ENCODE peak calls at places on chromosome 14, in eight cellular contexts. One of them, this sample, is unnamed.

GRCh38 chr14:71933026-71933587 is 878 bp downstream of the RGS6 start:
- DNase-seq in fibroblast of lung: peak
- DNase-seq in tibial artery: no peak
- DNase-seq in H9: peak
- DNase-seq in heart right ventricle: no peak
- DNase-seq in brain microvascular endothelial cell: no peak
- DNase-seq in bronchial epithelial cell: peak
- DNase-seq in MM.1S: no peak
- DNase-seq in this sample: no peak

GRCh38 chr14:24426912-24427536 is 2.4 kb downstream of the CBLN3 start:
- DNase-seq in fibroblast of lung: no peak
- DNase-seq in tibial artery: no peak
- DNase-seq in H9: peak
- DNase-seq in heart right ventricle: no peak
- DNase-seq in brain microvascular endothelial cell: no peak
- DNase-seq in bronchial epithelial cell: peak
- DNase-seq in MM.1S: no peak
- DNase-seq in this sample: no peak

GRCh38 chr14:68634346-68634745 is 158.5 kb downstream of the ZFP36L1 start:
- DNase-seq in fibroblast of lung: no peak
- DNase-seq in tibial artery: no peak
- DNase-seq in H9: peak
- DNase-seq in heart right ventricle: no peak
- DNase-seq in brain microvascular endothelial cell: no peak
- DNase-seq in bronchial epithelial cell: no peak
- DNase-seq in MM.1S: no peak
- DNase-seq in this sample: no peak

GRCh38 chr14:23141706-23142467 is 22.8 kb upstream of the CEBPE start:
- DNase-seq in fibroblast of lung: peak
- DNase-seq in tibial artery: peak
- DNase-seq in H9: no peak
- DNase-seq in heart right ventricle: peak
- DNase-seq in brain microvascular endothelial cell: peak
- DNase-seq in bronchial epithelial cell: peak
- DNase-seq in MM.1S: no peak
- DNase-seq in this sample: no peak

GRCh38 chr14:104782086-104782822 is 13.3 kb downstream of the AKT1 start:
- DNase-seq in fibroblast of lung: no peak
- DNase-seq in tibial artery: no peak
- DNase-seq in H9: no peak
- DNase-seq in heart right ventricle: no peak
- DNase-seq in brain microvascular endothelial cell: no peak
- DNase-seq in bronchial epithelial cell: no peak
- DNase-seq in MM.1S: no peak
- DNase-seq in this sample: no peak

GRCh38 chr14:35346738-35347322 is 54.6 kb downstream of the PSMA6 start:
- DNase-seq in fibroblast of lung: no peak
- DNase-seq in tibial artery: no peak
- DNase-seq in H9: peak
- DNase-seq in heart right ventricle: no peak
- DNase-seq in brain microvascular endothelial cell: no peak
- DNase-seq in bronchial epithelial cell: no peak
- DNase-seq in MM.1S: no peak
- DNase-seq in this sample: no peak

GRCh38 chr14:23437142-23438129 is 2.0 kb upstream of the MYH7 start:
- DNase-seq in fibroblast of lung: no peak
- DNase-seq in tibial artery: no peak
- DNase-seq in H9: peak
- DNase-seq in heart right ventricle: no peak
- DNase-seq in brain microvascular endothelial cell: no peak
- DNase-seq in bronchial epithelial cell: no peak
- DNase-seq in MM.1S: no peak
- DNase-seq in this sample: no peak

GRCh38 chr14:35385042-35385839 is 19.3 kb downstream of the NFKBIA start:
- DNase-seq in fibroblast of lung: peak
- DNase-seq in tibial artery: peak
- DNase-seq in H9: no peak
- DNase-seq in heart right ventricle: peak
- DNase-seq in brain microvascular endothelial cell: peak
- DNase-seq in bronchial epithelial cell: peak
- DNase-seq in MM.1S: no peak
- DNase-seq in this sample: no peak

GRCh38 chr14:100865682-100866591 is 37.6 kb downstream of the RTL1 start:
- DNase-seq in fibroblast of lung: no peak
- DNase-seq in tibial artery: no peak
- DNase-seq in H9: no peak
- DNase-seq in heart right ventricle: no peak
- DNase-seq in brain microvascular endothelial cell: no peak
- DNase-seq in bronchial epithelial cell: no peak
- DNase-seq in MM.1S: no peak
- DNase-seq in this sample: no peak

GRCh38 chr14:104639889-104640548 is 35.4 kb upstream of the TMEM179 start:
- DNase-seq in fibroblast of lung: peak
- DNase-seq in tibial artery: peak
- DNase-seq in H9: peak
- DNase-seq in heart right ventricle: peak
- DNase-seq in brain microvascular endothelial cell: peak
- DNase-seq in bronchial epithelial cell: peak
- DNase-seq in MM.1S: peak
- DNase-seq in this sample: peak

GRCh38 chr14:62253931-62254330 is 491.7 kb downstream of the SNAPC1 start:
- DNase-seq in fibroblast of lung: no peak
- DNase-seq in tibial artery: no peak
- DNase-seq in H9: no peak
- DNase-seq in heart right ventricle: no peak
- DNase-seq in brain microvascular endothelial cell: no peak
- DNase-seq in bronchial epithelial cell: no peak
- DNase-seq in MM.1S: no peak
- DNase-seq in this sample: no peak

GRCh38 chr14:101471723-101472517 is 89.4 kb upstream of the DIO3 start:
- DNase-seq in fibroblast of lung: no peak
- DNase-seq in tibial artery: no peak
- DNase-seq in H9: no peak
- DNase-seq in heart right ventricle: no peak
- DNase-seq in brain microvascular endothelial cell: no peak
- DNase-seq in bronchial epithelial cell: no peak
- DNase-seq in MM.1S: no peak
- DNase-seq in this sample: no peak

GRCh38 chr14:57747036-57747435 is 118.9 kb downstream of the SLC35F4 start:
- DNase-seq in fibroblast of lung: peak
- DNase-seq in tibial artery: no peak
- DNase-seq in H9: no peak
- DNase-seq in heart right ventricle: no peak
- DNase-seq in brain microvascular endothelial cell: no peak
- DNase-seq in bronchial epithelial cell: peak
- DNase-seq in MM.1S: no peak
- DNase-seq in this sample: no peak

GRCh38 chr14:68589447-68590232 is 203.2 kb downstream of the ZFP36L1 start:
- DNase-seq in fibroblast of lung: peak
- DNase-seq in tibial artery: peak
- DNase-seq in H9: no peak
- DNase-seq in heart right ventricle: peak
- DNase-seq in brain microvascular endothelial cell: no peak
- DNase-seq in bronchial epithelial cell: no peak
- DNase-seq in MM.1S: no peak
- DNase-seq in this sample: no peak

GRCh38 chr14:103528512-103529382 is at the start of gene TRMT61A:
- DNase-seq in fibroblast of lung: peak
- DNase-seq in tibial artery: peak
- DNase-seq in H9: peak
- DNase-seq in heart right ventricle: peak
- DNase-seq in brain microvascular endothelial cell: peak
- DNase-seq in bronchial epithelial cell: peak
- DNase-seq in MM.1S: peak
- DNase-seq in this sample: peak

GRCh38 chr14:71638523-71639196 is 293.6 kb upstream of the RGS6 start:
- DNase-seq in fibroblast of lung: no peak
- DNase-seq in tibial artery: no peak
- DNase-seq in H9: no peak
- DNase-seq in heart right ventricle: no peak
- DNase-seq in brain microvascular endothelial cell: no peak
- DNase-seq in bronchial epithelial cell: peak
- DNase-seq in MM.1S: no peak
- DNase-seq in this sample: no peak

GRCh38 chr14:103696466-103697071 is 18.7 kb downstream of the XRCC3 start:
- DNase-seq in fibroblast of lung: peak
- DNase-seq in tibial artery: no peak
- DNase-seq in H9: no peak
- DNase-seq in heart right ventricle: peak
- DNase-seq in brain microvascular endothelial cell: peak
- DNase-seq in bronchial epithelial cell: no peak
- DNase-seq in MM.1S: no peak
- DNase-seq in this sample: no peak

GRCh38 chr14:65360144-65360784 is 52.3 kb upstream of the FUT8 start:
- DNase-seq in fibroblast of lung: peak
- DNase-seq in tibial artery: no peak
- DNase-seq in H9: no peak
- DNase-seq in heart right ventricle: no peak
- DNase-seq in brain microvascular endothelial cell: no peak
- DNase-seq in bronchial epithelial cell: no peak
- DNase-seq in MM.1S: no peak
- DNase-seq in this sample: no peak

GRCh38 chr14:87030182-87030581 is 962.8 kb downstream of the GALC start:
- DNase-seq in fibroblast of lung: no peak
- DNase-seq in tibial artery: no peak
- DNase-seq in H9: no peak
- DNase-seq in heart right ventricle: no peak
- DNase-seq in brain microvascular endothelial cell: no peak
- DNase-seq in bronchial epithelial cell: peak
- DNase-seq in MM.1S: no peak
- DNase-seq in this sample: no peak

GRCh38 chr14:93263416-93263815 is 56.4 kb downstream of the UBR7 start:
- DNase-seq in fibroblast of lung: peak
- DNase-seq in tibial artery: no peak
- DNase-seq in H9: no peak
- DNase-seq in heart right ventricle: no peak
- DNase-seq in brain microvascular endothelial cell: peak
- DNase-seq in bronchial epithelial cell: peak
- DNase-seq in MM.1S: no peak
- DNase-seq in this sample: no peak

GRCh38 chr14:62691613-62692489 is 353.4 kb downstream of the KCNH5 start:
- DNase-seq in fibroblast of lung: peak
- DNase-seq in tibial artery: no peak
- DNase-seq in H9: no peak
- DNase-seq in heart right ventricle: no peak
- DNase-seq in brain microvascular endothelial cell: peak
- DNase-seq in bronchial epithelial cell: peak
- DNase-seq in MM.1S: no peak
- DNase-seq in this sample: no peak

GRCh38 chr14:32847867-32848266 is 90.8 kb upstream of the NPAS3 start:
- DNase-seq in fibroblast of lung: no peak
- DNase-seq in tibial artery: no peak
- DNase-seq in H9: no peak
- DNase-seq in heart right ventricle: no peak
- DNase-seq in brain microvascular endothelial cell: no peak
- DNase-seq in bronchial epithelial cell: no peak
- DNase-seq in MM.1S: no peak
- DNase-seq in this sample: no peak

GRCh38 chr14:85444685-85445084 is 85.3 kb upstream of the FLRT2 start:
- DNase-seq in fibroblast of lung: peak
- DNase-seq in tibial artery: no peak
- DNase-seq in H9: no peak
- DNase-seq in heart right ventricle: no peak
- DNase-seq in brain microvascular endothelial cell: peak
- DNase-seq in bronchial epithelial cell: no peak
- DNase-seq in MM.1S: no peak
- DNase-seq in this sample: no peak

GRCh38 chr14:95509512-95509911 is 6.9 kb downstream of the SYNE3 start:
- DNase-seq in fibroblast of lung: no peak
- DNase-seq in tibial artery: no peak
- DNase-seq in H9: no peak
- DNase-seq in heart right ventricle: no peak
- DNase-seq in brain microvascular endothelial cell: no peak
- DNase-seq in bronchial epithelial cell: no peak
- DNase-seq in MM.1S: no peak
- DNase-seq in this sample: no peak

GRCh38 chr14:95829321-95829720 is 47.3 kb upstream of the TUNAR start:
- DNase-seq in fibroblast of lung: no peak
- DNase-seq in tibial artery: no peak
- DNase-seq in H9: no peak
- DNase-seq in heart right ventricle: no peak
- DNase-seq in brain microvascular endothelial cell: no peak
- DNase-seq in bronchial epithelial cell: no peak
- DNase-seq in MM.1S: no peak
- DNase-seq in this sample: no peak

GRCh38 chr14:50955373-50956043 is 11.2 kb upstream of the PYGL start:
- DNase-seq in fibroblast of lung: peak
- DNase-seq in tibial artery: peak
- DNase-seq in H9: peak
- DNase-seq in heart right ventricle: peak
- DNase-seq in brain microvascular endothelial cell: peak
- DNase-seq in bronchial epithelial cell: peak
- DNase-seq in MM.1S: no peak
- DNase-seq in this sample: no peak
- TF ChIP-seq CTCF in fibroblast of lung: peak
- TF ChIP-seq CTCF in tibial artery: no peak
- TF ChIP-seq CTCF in H9: peak
- TF ChIP-seq CTCF in heart right ventricle: peak
- TF ChIP-seq CTCF in brain microvascular endothelial cell: peak
- TF ChIP-seq CTCF in bronchial epithelial cell: peak
- TF ChIP-seq CTCF in MM.1S: no peak
- TF ChIP-seq CTCF in this sample: no peak

DNA sequence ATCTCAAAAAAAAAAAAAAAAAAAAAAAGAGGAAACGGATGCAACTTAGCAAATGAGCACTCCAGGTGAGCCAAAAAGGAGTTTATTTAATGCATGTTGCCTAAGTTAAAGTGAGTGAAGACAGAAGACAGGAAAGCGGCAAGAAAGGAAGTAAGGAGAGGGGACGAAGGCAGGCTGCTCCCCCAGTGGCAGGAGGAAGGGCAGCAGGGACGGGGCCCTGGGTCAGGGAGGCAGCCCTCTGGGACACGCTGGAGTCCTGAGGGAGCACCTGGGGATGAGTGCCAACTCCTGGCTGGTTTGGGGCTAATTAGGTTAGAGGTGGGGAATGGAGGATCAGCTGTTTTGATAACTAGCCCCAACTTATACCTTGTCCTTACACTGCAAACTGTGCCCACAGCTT is 37.0 kb upstream of the SPTLC2 start:
- DNase-seq in fibroblast of lung: no peak
- DNase-seq in tibial artery: no peak
- DNase-seq in H9: peak
- DNase-seq in heart right ventricle: no peak
- DNase-seq in brain microvascular endothelial cell: no peak
- DNase-seq in bronchial epithelial cell: no peak
- DNase-seq in MM.1S: no peak
- DNase-seq in this sample: no peak
- TF ChIP-seq CTCF in fibroblast of lung: no peak
- TF ChIP-seq CTCF in tibial artery: no peak
- TF ChIP-seq CTCF in H9: peak
- TF ChIP-seq CTCF in heart right ventricle: peak
- TF ChIP-seq CTCF in brain microvascular endothelial cell: peak
- TF ChIP-seq CTCF in bronchial epithelial cell: peak
- TF ChIP-seq CTCF in MM.1S: no peak
- TF ChIP-seq CTCF in this sample: no peak

GRCh38 chr14:94393474-94393873 is 5.1 kb upstream of the SERPINA1 start:
- DNase-seq in fibroblast of lung: no peak
- DNase-seq in tibial artery: no peak
- DNase-seq in H9: no peak
- DNase-seq in heart right ventricle: no peak
- DNase-seq in brain microvascular endothelial cell: no peak
- DNase-seq in bronchial epithelial cell: no peak
- DNase-seq in MM.1S: no peak
- DNase-seq in this sample: no peak
- TF ChIP-seq CTCF in fibroblast of lung: no peak
- TF ChIP-seq CTCF in tibial artery: no peak
- TF ChIP-seq CTCF in H9: no peak
- TF ChIP-seq CTCF in heart right ventricle: no peak
- TF ChIP-seq CTCF in brain microvascular endothelial cell: no peak
- TF ChIP-seq CTCF in bronchial epithelial cell: no peak
- TF ChIP-seq CTCF in MM.1S: no peak
- TF ChIP-seq CTCF in this sample: no peak

GRCh38 chr14:54083549-54084239 is 127.1 kb upstream of the BMP4 start:
- DNase-seq in fibroblast of lung: no peak
- DNase-seq in tibial artery: no peak
- DNase-seq in H9: no peak
- DNase-seq in heart right ventricle: no peak
- DNase-seq in brain microvascular endothelial cell: no peak
- DNase-seq in bronchial epithelial cell: peak
- DNase-seq in MM.1S: no peak
- DNase-seq in this sample: no peak
- TF ChIP-seq CTCF in fibroblast of lung: no peak
- TF ChIP-seq CTCF in tibial artery: peak
- TF ChIP-seq CTCF in H9: no peak
- TF ChIP-seq CTCF in heart right ventricle: no peak
- TF ChIP-seq CTCF in brain microvascular endothelial cell: no peak
- TF ChIP-seq CTCF in bronchial epithelial cell: no peak
- TF ChIP-seq CTCF in MM.1S: no peak
- TF ChIP-seq CTCF in this sample: no peak

This sample was measured in activated B cell treated with CpG ODN at 0.5 μM for 24 hours.